ENCODE peak calls at places on chromosomes 1 and 21, in five cellular contexts. M, R, L, J and D are unnamed samples.

GRCh38 chr21:38438476-38438893 is 59.8 kb downstream of the ERG start:
- DNase-seq in M (no peak), R (no peak), L (no peak), J (no peak), D (no peak)

GRCh38 chr21:29174607-29175013 is 44.2 kb downstream of the MAP3K7CL start:
- DNase-seq in M (no peak), R (no peak), L (no peak), J (no peak), D (no peak)

GRCh38 chr1:151828931-151829330 is 2.7 kb downstream of the RORC start:
- DNase-seq in M (no peak), R (no peak), L (no peak), J (peak), D (no peak)

GRCh38 chr1:150507912-150508864 is at the start of gene ECM1:
- DNase-seq in M (no peak), R (no peak), L (no peak), J (peak), D (no peak)

GRCh38 chr1:44907909-44908308 is 64.9 kb upstream of the PTCH2 start:
- DNase-seq in M (no peak), R (no peak), L (no peak), J (no peak), D (no peak)

GRCh38 chr1:10771789-10772188 is 24.7 kb downstream of the CASZ1 start:
- DNase-seq in M (no peak), R (no peak), L (no peak), J (no peak), D (no peak)

GRCh38 chr1:81678779-81679178 is 122.0 kb upstream of the ADGRL2 start:
- DNase-seq in M (no peak), R (no peak), L (no peak), J (no peak), D (no peak)

GRCh38 chr1:242184955-242185354 is 186.1 kb upstream of the MAP1LC3C start:
- DNase-seq in M (no peak), R (no peak), L (no peak), J (no peak), D (no peak)

GRCh38 chr1:33149453-33150190 is 32.2 kb downstream of the TRIM62 start:
- DNase-seq in M (no peak), R (no peak), L (no peak), J (no peak), D (no peak)

GRCh38 chr1:154327466-154328317 is 2.4 kb downstream of the ATP8B2 start:
- DNase-seq in M (no peak), R (no peak), L (no peak), J (no peak), D (no peak)

GRCh38 chr1:9127395-9128160 is 1.3 kb downstream of the GPR157 start:
- DNase-seq in M (no peak), R (no peak), L (no peak), J (no peak), D (no peak)

GRCh38 chr1:5927506-5928370 is 64.5 kb downstream of the NPHP4 start:
- DNase-seq in M (no peak), R (no peak), L (no peak), J (no peak), D (no peak)

GRCh38 chr1:201530741-201531521 is 8.0 kb upstream of the NAV1 start:
- DNase-seq in M (peak), R (peak), L (no peak), J (peak), D (peak)

GRCh38 chr1:21264913-21265312 is 25.4 kb downstream of the ECE1 start:
- DNase-seq in M (no peak), R (no peak), L (no peak), J (no peak), D (no peak)

GRCh38 chr1:7192453-7192852 is 407.2 kb downstream of the CAMTA1 start:
- DNase-seq in M (no peak), R (no peak), L (no peak), J (no peak), D (no peak)

GRCh38 chr1:205791568-205792180 is 16.4 kb upstream of the RAB29 start:
- DNase-seq in M (peak), R (peak), L (no peak), J (peak), D (peak)

GRCh38 chr1:153397924-153398651 is 7.2 kb upstream of the S100A8 start:
- DNase-seq in M (no peak), R (no peak), L (no peak), J (no peak), D (no peak)

GRCh38 chr1:87887095-87887494 is 558.4 kb downstream of the LMO4 start:
- DNase-seq in M (no peak), R (no peak), L (no peak), J (no peak), D (no peak)

GRCh38 chr1:102872526-102872925 is 235.8 kb downstream of the COL11A1 start:
- DNase-seq in M (no peak), R (no peak), L (no peak), J (no peak), D (no peak)

GRCh38 chr1:227214170-227214569 is 104.1 kb downstream of the CDC42BPA start:
- DNase-seq in M (no peak), R (no peak), L (no peak), J (no peak), D (no peak)

GRCh38 chr1:173867141-173867752 is 542 bp downstream of the GAS5 start:
- DNase-seq in M (no peak), R (no peak), L (no peak), J (peak), D (no peak)

GRCh38 chr1:167077128-167077867 is 12.9 kb downstream of the GPA33 start:
- DNase-seq in M (no peak), R (no peak), L (no peak), J (no peak), D (no peak)

GRCh38 chr1:95640746-95641145 is 406.7 kb downstream of the RWDD3 start:
- DNase-seq in M (no peak), R (peak), L (no peak), J (no peak), D (no peak)

GRCh38 chr1:199243423-199244061 is 604.7 kb downstream of the PTPRC start:
- DNase-seq in M (peak), R (peak), L (peak), J (no peak), D (peak)

GRCh38 chr1:21351898-21352297 is 61.6 kb upstream of the ECE1 start:
- DNase-seq in M (no peak), R (no peak), L (no peak), J (no peak), D (no peak)

GRCh38 chr1:89065077-89065868 is at the start of gene GBP1:
- DNase-seq in M (no peak), R (peak), L (no peak), J (no peak), D (no peak)

GRCh38 chr21:15967661-15968060 is 237.9 kb downstream of the USP25 start:
- DNase-seq in M (no peak), R (no peak), L (no peak), J (no peak), D (no peak)

GRCh38 chr1:47752560-47752959 is 244.6 kb downstream of the TRABD2B start:
- DNase-seq in M (no peak), R (no peak), L (no peak), J (no peak), D (no peak)

GRCh38 chr1:93665015-93665414 is 16.6 kb downstream of the BCAR3 start:
- DNase-seq in M (no peak), R (no peak), L (no peak), J (no peak), D (no peak)

GRCh38 chr1:187903223-187903622 is 1074.5 kb downstream of the PLA2G4A start:
- DNase-seq in M (no peak), R (no peak), L (no peak), J (no peak), D (no peak)

GRCh38 chr1:35085421-35085820 is 6.2 kb downstream of the ZMYM1 start:
- DNase-seq in M (no peak), R (no peak), L (no peak), J (no peak), D (no peak)

DNA sequence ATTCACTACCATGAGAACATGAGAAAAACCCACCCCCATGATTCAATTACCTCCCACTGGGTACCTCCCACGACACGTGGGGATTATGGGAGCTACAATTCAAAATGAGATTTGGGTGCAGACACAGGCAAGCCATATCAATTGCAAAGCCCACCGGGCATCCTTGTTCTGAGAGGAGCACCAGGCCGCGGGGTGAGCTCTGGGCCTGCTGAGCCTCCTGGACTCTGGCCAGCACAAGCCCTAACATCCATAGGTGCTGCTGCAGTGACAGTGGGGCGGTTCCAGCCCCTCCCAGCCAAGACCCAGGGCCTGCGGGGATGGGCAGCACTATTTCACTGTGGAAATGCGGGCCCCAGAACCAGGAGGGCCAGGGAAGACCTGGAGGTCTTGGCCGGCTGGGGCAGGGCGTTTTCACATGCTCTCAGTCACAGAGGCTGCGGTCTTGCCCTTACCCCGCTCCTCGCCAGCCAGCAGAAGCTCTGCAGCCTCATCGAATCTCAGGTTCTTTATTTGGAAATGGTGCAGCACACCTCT is 103.8 kb downstream of the PCBP3 start:
- DNase-seq in M (no peak), R (no peak), L (no peak), J (no peak), D (no peak)
- TF ChIP-seq TAF1 in M (no peak), R (no peak), L (no peak), J (no peak), D (no peak)

GRCh38 chr1:160418483-160418882 is 18.1 kb downstream of the VANGL2 start:
- DNase-seq in M (no peak), R (no peak), L (no peak), J (no peak), D (no peak)

GRCh38 chr1:160413716-160414115 is 13.4 kb downstream of the VANGL2 start:
- DNase-seq in M (no peak), R (no peak), L (no peak), J (no peak), D (no peak)

GRCh38 chr1:160415696-160416298 is 15.4 kb downstream of the VANGL2 start:
- DNase-seq in M (no peak), R (no peak), L (no peak), J (no peak), D (no peak)

GRCh38 chr1:160414836-160415235 is 14.5 kb downstream of the VANGL2 start:
- DNase-seq in M (no peak), R (no peak), L (no peak), J (no peak), D (no peak)

DNA sequence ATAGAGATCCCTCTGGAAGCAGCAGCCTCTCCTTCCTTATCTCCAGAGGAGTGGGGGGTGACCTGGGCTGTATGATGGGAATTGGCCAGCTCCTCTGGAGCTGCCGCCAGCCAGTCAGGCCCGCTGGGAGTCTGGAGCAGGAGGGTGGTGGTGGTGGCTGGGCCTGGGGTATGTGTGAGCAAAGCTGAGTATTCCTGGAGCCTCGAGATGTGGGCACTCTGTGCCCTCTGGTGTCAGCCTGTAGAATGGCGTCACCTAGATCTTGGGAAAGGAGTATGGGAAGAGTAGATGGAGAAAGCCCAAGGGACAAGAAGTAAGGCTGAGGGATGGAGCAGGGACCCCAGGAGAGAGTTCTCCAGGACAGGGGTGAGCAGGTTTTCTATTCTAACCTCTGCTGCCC is 16.0 kb downstream of the VANGL2 start:
- DNase-seq in M (no peak), R (peak), L (no peak), J (no peak), D (no peak)
- TF ChIP-seq TAF1 in M (no peak), R (no peak), L (no peak), J (no peak), D (no peak)

GRCh38 chr1:46194641-46195179 is 3.5 kb downstream of the POMGNT1 start:
- DNase-seq in M (no peak), R (no peak), L (no peak), J (no peak), D (no peak)

GRCh38 chr1:46199233-46199749 is 1.1 kb upstream of the POMGNT1 start:
- DNase-seq in M (no peak), R (no peak), L (no peak), J (no peak), D (no peak)

GRCh38 chr1:46197551-46198025 is 646 bp downstream of the POMGNT1 start:
- DNase-seq in M (no peak), R (no peak), L (no peak), J (peak), D (no peak)

GRCh38 chr1:46196609-46197008 is 1.6 kb downstream of the POMGNT1 start:
- DNase-seq in M (no peak), R (no peak), L (no peak), J (no peak), D (no peak)

GRCh38 chr1:46198026-46198826 is at the start of gene POMGNT1:
- DNase-seq in M (peak), R (peak), L (no peak), J (peak), D (peak)
- TF ChIP-seq TAF1 in M (no peak), R (peak), L (no peak), J (peak), D (peak)

DNA sequence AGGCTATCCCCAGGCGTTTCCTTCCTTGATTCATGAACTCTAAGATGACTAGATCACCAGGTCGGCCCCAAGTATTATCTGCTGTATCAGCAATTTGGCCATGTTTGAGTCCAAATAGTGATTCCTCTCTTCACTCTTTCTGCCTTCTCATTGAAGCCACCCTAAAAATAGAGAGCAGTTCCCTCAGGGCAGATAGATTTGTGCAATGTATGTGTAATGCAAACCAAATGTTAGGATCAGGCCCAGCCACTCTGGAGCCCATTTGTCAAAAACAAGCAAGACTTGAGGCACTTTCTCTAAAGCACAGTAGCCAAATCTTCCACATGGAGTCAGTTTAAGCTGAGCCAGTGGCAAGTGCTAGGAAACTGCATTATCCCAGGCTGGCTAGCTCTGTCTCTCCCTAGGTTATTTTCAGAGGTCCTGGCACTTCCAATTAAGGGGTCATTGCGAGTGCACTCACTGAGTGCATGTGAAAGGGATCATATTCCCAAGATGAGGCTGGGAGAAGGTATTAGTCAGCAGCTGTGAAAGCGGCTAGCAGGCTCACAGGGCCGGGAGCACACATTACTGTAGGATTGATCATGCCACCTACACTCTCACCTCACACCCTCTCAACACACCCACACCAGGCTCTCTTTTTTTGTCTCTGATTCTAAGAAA is 97.9 kb upstream of the RAB3GAP2 start:
- DNase-seq in M (no peak), R (no peak), L (no peak), J (no peak), D (no peak)
- TF ChIP-seq TAF1 in M (no peak), R (no peak), L (no peak), J (no peak), D (no peak)